ENCODE peak calls at places on chromosomes 2 and 18, in four cellular contexts. One of them, this sample, is unnamed.

GRCh38 chr2:26509141-26509540 is 31.2 kb upstream of the OTOF start:
- DNase-seq in dorsolateral prefrontal cortex: no peak
- DNase-seq in activated gamma-delta T cell treated with Interleukin-2 at 50 U/mL for 16 hours: no peak
- DNase-seq in T-helper 9 cell: no peak
- DNase-seq in this sample: no peak

GRCh38 chr2:233480490-233481202 is 85.9 kb downstream of the USP40 start:
- DNase-seq in T-helper 9 cell: no peak
- DNase-seq in dorsolateral prefrontal cortex: no peak
- DNase-seq in activated gamma-delta T cell treated with Interleukin-2 at 50 U/mL for 16 hours: no peak
- DNase-seq in this sample: no peak

GRCh38 chr2:201057715-201058248 is 13.7 kb downstream of the HYCC2 start:
- DNase-seq in activated gamma-delta T cell treated with Interleukin-2 at 50 U/mL for 16 hours: no peak
- DNase-seq in T-helper 9 cell: no peak
- DNase-seq in dorsolateral prefrontal cortex: no peak
- DNase-seq in this sample: no peak

GRCh38 chr2:128302744-128303067 is 16.0 kb downstream of the HS6ST1 start:
- DNase-seq in dorsolateral prefrontal cortex: no peak
- DNase-seq in activated gamma-delta T cell treated with Interleukin-2 at 50 U/mL for 16 hours: no peak
- DNase-seq in T-helper 9 cell: no peak
- DNase-seq in this sample: peak

GRCh38 chr18:55830490-55830889 is 242.5 kb upstream of the TCF4 start:
- DNase-seq in T-helper 9 cell: no peak
- DNase-seq in dorsolateral prefrontal cortex: no peak
- DNase-seq in activated gamma-delta T cell treated with Interleukin-2 at 50 U/mL for 16 hours: no peak
- DNase-seq in this sample: no peak

GRCh38 chr18:44324361-44324760 is 356.3 kb upstream of the SETBP1 start:
- DNase-seq in T-helper 9 cell: no peak
- DNase-seq in activated gamma-delta T cell treated with Interleukin-2 at 50 U/mL for 16 hours: no peak
- DNase-seq in dorsolateral prefrontal cortex: no peak
- DNase-seq in this sample: no peak

GRCh38 chr2:124339709-124340108 is 314.6 kb downstream of the CNTNAP5 start:
- DNase-seq in T-helper 9 cell: no peak
- DNase-seq in activated gamma-delta T cell treated with Interleukin-2 at 50 U/mL for 16 hours: no peak
- DNase-seq in dorsolateral prefrontal cortex: no peak
- DNase-seq in this sample: no peak

GRCh38 chr2:96547751-96548161 is 11.2 kb downstream of the ARID5A start:
- DNase-seq in dorsolateral prefrontal cortex: no peak
- DNase-seq in T-helper 9 cell: no peak
- DNase-seq in activated gamma-delta T cell treated with Interleukin-2 at 50 U/mL for 16 hours: no peak
- DNase-seq in this sample: no peak

GRCh38 chr2:179861777-179862117 is 335 bp upstream of the ZNF385B start:
- DNase-seq in T-helper 9 cell: no peak
- DNase-seq in activated gamma-delta T cell treated with Interleukin-2 at 50 U/mL for 16 hours: no peak
- DNase-seq in dorsolateral prefrontal cortex: no peak
- DNase-seq in this sample: no peak

GRCh38 chr2:10533811-10534321 is 85.7 kb upstream of the ODC1 start:
- DNase-seq in activated gamma-delta T cell treated with Interleukin-2 at 50 U/mL for 16 hours: no peak
- DNase-seq in dorsolateral prefrontal cortex: no peak
- DNase-seq in T-helper 9 cell: no peak
- DNase-seq in this sample: peak

GRCh38 chr2:111135910-111136297 is 15.2 kb downstream of the BCL2L11 start:
- DNase-seq in T-helper 9 cell: no peak
- DNase-seq in dorsolateral prefrontal cortex: no peak
- DNase-seq in activated gamma-delta T cell treated with Interleukin-2 at 50 U/mL for 16 hours: no peak
- DNase-seq in this sample: no peak

GRCh38 chr2:17643031-17643615 is 102.6 kb downstream of the VSNL1 start:
- DNase-seq in T-helper 9 cell: no peak
- DNase-seq in activated gamma-delta T cell treated with Interleukin-2 at 50 U/mL for 16 hours: no peak
- DNase-seq in dorsolateral prefrontal cortex: peak
- DNase-seq in this sample: no peak

GRCh38 chr2:61993422-61994024 is 88.0 kb downstream of the COMMD1 start:
- DNase-seq in T-helper 9 cell: no peak
- DNase-seq in activated gamma-delta T cell treated with Interleukin-2 at 50 U/mL for 16 hours: no peak
- DNase-seq in dorsolateral prefrontal cortex: no peak
- DNase-seq in this sample: no peak

GRCh38 chr2:239776441-239777033 is 248.6 kb downstream of the NDUFA10 start:
- DNase-seq in activated gamma-delta T cell treated with Interleukin-2 at 50 U/mL for 16 hours: no peak
- DNase-seq in dorsolateral prefrontal cortex: no peak
- DNase-seq in T-helper 9 cell: no peak
- DNase-seq in this sample: peak

GRCh38 chr2:217749009-217749408 is 253.8 kb downstream of the TNS1 start:
- DNase-seq in T-helper 9 cell: no peak
- DNase-seq in activated gamma-delta T cell treated with Interleukin-2 at 50 U/mL for 16 hours: no peak
- DNase-seq in dorsolateral prefrontal cortex: no peak
- DNase-seq in this sample: no peak

GRCh38 chr2:191677091-191677645 is 768 bp upstream of the NABP1 start:
- DNase-seq in dorsolateral prefrontal cortex: peak
- DNase-seq in T-helper 9 cell: peak
- DNase-seq in activated gamma-delta T cell treated with Interleukin-2 at 50 U/mL for 16 hours: peak
- DNase-seq in this sample: no peak

GRCh38 chr2:72211777-72212515 is 64.3 kb upstream of the CYP26B1 start:
- DNase-seq in T-helper 9 cell: no peak
- DNase-seq in activated gamma-delta T cell treated with Interleukin-2 at 50 U/mL for 16 hours: no peak
- DNase-seq in dorsolateral prefrontal cortex: no peak
- DNase-seq in this sample: no peak

GRCh38 chr2:102020596-102021170 is 28.9 kb downstream of the IL1R2 start:
- DNase-seq in dorsolateral prefrontal cortex: peak
- DNase-seq in T-helper 9 cell: peak
- DNase-seq in activated gamma-delta T cell treated with Interleukin-2 at 50 U/mL for 16 hours: peak
- DNase-seq in this sample: peak

GRCh38 chr2:233449071-233449901 is 95.0 kb downstream of the DGKD start:
- DNase-seq in dorsolateral prefrontal cortex: peak
- DNase-seq in T-helper 9 cell: no peak
- DNase-seq in activated gamma-delta T cell treated with Interleukin-2 at 50 U/mL for 16 hours: no peak
- DNase-seq in this sample: peak

GRCh38 chr2:58047373-58047674 is 718 bp downstream of the VRK2 start:
- DNase-seq in dorsolateral prefrontal cortex: no peak
- DNase-seq in T-helper 9 cell: no peak
- DNase-seq in activated gamma-delta T cell treated with Interleukin-2 at 50 U/mL for 16 hours: no peak
- DNase-seq in this sample: no peak

GRCh38 chr2:28437142-28437835 is 44.6 kb downstream of the FOSL2 start:
- DNase-seq in dorsolateral prefrontal cortex: no peak
- DNase-seq in activated gamma-delta T cell treated with Interleukin-2 at 50 U/mL for 16 hours: no peak
- DNase-seq in T-helper 9 cell: no peak
- DNase-seq in this sample: no peak

GRCh38 chr2:2662847-2663356 is 331.8 kb upstream of the MYT1L start:
- DNase-seq in T-helper 9 cell: no peak
- DNase-seq in dorsolateral prefrontal cortex: no peak
- DNase-seq in activated gamma-delta T cell treated with Interleukin-2 at 50 U/mL for 16 hours: no peak
- DNase-seq in this sample: no peak

GRCh38 chr2:241855245-241855887 is 3.3 kb downstream of the PDCD1 start:
- DNase-seq in T-helper 9 cell: no peak
- DNase-seq in dorsolateral prefrontal cortex: peak
- DNase-seq in activated gamma-delta T cell treated with Interleukin-2 at 50 U/mL for 16 hours: no peak
- DNase-seq in this sample: no peak

GRCh38 chr2:197599285-197599965 is 76.0 kb downstream of the RFTN2 start:
- DNase-seq in activated gamma-delta T cell treated with Interleukin-2 at 50 U/mL for 16 hours: peak
- DNase-seq in T-helper 9 cell: no peak
- DNase-seq in dorsolateral prefrontal cortex: no peak
- DNase-seq in this sample: peak

GRCh38 chr2:97727296-97727695 is 13.9 kb downstream of the ZAP70 start:
- DNase-seq in activated gamma-delta T cell treated with Interleukin-2 at 50 U/mL for 16 hours: no peak
- DNase-seq in T-helper 9 cell: no peak
- DNase-seq in dorsolateral prefrontal cortex: no peak
- DNase-seq in this sample: no peak

GRCh38 chr2:176947754-176948153 is 264.8 kb upstream of the HNRNPA3 start:
- DNase-seq in dorsolateral prefrontal cortex: no peak
- DNase-seq in T-helper 9 cell: no peak
- DNase-seq in activated gamma-delta T cell treated with Interleukin-2 at 50 U/mL for 16 hours: no peak
- DNase-seq in this sample: no peak

GRCh38 chr2:163692081-163692480 is 43.7 kb downstream of the FIGN start:
- DNase-seq in dorsolateral prefrontal cortex: no peak
- DNase-seq in T-helper 9 cell: no peak
- DNase-seq in activated gamma-delta T cell treated with Interleukin-2 at 50 U/mL for 16 hours: no peak
- DNase-seq in this sample: no peak

GRCh38 chr2:207530160-207531023 is 630 bp downstream of the CREB1 start:
- DNase-seq in T-helper 9 cell: peak
- DNase-seq in dorsolateral prefrontal cortex: peak
- DNase-seq in activated gamma-delta T cell treated with Interleukin-2 at 50 U/mL for 16 hours: peak
- DNase-seq in this sample: peak

GRCh38 chr18:335741-336140 is 67.9 kb upstream of the THOC1 start:
- DNase-seq in activated gamma-delta T cell treated with Interleukin-2 at 50 U/mL for 16 hours: no peak
- DNase-seq in T-helper 9 cell: no peak
- DNase-seq in dorsolateral prefrontal cortex: no peak
- DNase-seq in this sample: no peak

GRCh38 chr2:29446852-29447251 is 331.6 kb downstream of the CLIP4 start:
- DNase-seq in dorsolateral prefrontal cortex: no peak
- DNase-seq in T-helper 9 cell: no peak
- DNase-seq in activated gamma-delta T cell treated with Interleukin-2 at 50 U/mL for 16 hours: no peak
- DNase-seq in this sample: no peak

GRCh38 chr2:86295071-86295470 is 42.4 kb downstream of the REEP1 start:
- DNase-seq in dorsolateral prefrontal cortex: no peak
- DNase-seq in activated gamma-delta T cell treated with Interleukin-2 at 50 U/mL for 16 hours: no peak
- DNase-seq in T-helper 9 cell: no peak
- DNase-seq in this sample: no peak

This sample was measured in right lobe of liver.